ENCODE peak calls at places on chromosomes 2 and 18, in ten cellular contexts. One of them, this sample, is unnamed.

GRCh38 chr2:2075866-2076265 is 255.2 kb downstream of the MYT1L start:
- DNase-seq in stimulated activated CD8-positive, alpha-beta memory T cell treated with anti-CD3 and anti-CD28 coated beads, Interleukin-15, amount 100 ng/mL, for 24 hours: no peak
- DNase-seq in NAMALWA: no peak
- DNase-seq in left ventricle myocardium superior: no peak
- DNase-seq in OCI-M1: no peak
- DNase-seq in fibroblast of lung: no peak
- DNase-seq in effector CD4-positive, alpha-beta T cell: no peak
- DNase-seq in ELR: no peak
- DNase-seq in RPMI7951: no peak
- DNase-seq in caudate nucleus: no peak
- DNase-seq in this sample: no peak

GRCh38 chr2:204570449-204570848 is 25.2 kb downstream of the PARD3B start:
- DNase-seq in stimulated activated CD8-positive, alpha-beta memory T cell treated with anti-CD3 and anti-CD28 coated beads, Interleukin-15, amount 100 ng/mL, for 24 hours: no peak
- DNase-seq in NAMALWA: no peak
- DNase-seq in left ventricle myocardium superior: no peak
- DNase-seq in OCI-M1: no peak
- DNase-seq in fibroblast of lung: no peak
- DNase-seq in effector CD4-positive, alpha-beta T cell: no peak
- DNase-seq in ELR: no peak
- DNase-seq in RPMI7951: no peak
- DNase-seq in caudate nucleus: no peak
- DNase-seq in this sample: no peak

GRCh38 chr18:63179422-63179821 is 140.1 kb downstream of the BCL2 start:
- DNase-seq in stimulated activated CD8-positive, alpha-beta memory T cell treated with anti-CD3 and anti-CD28 coated beads, Interleukin-15, amount 100 ng/mL, for 24 hours: no peak
- DNase-seq in NAMALWA: no peak
- DNase-seq in left ventricle myocardium superior: no peak
- DNase-seq in OCI-M1: no peak
- DNase-seq in fibroblast of lung: no peak
- DNase-seq in effector CD4-positive, alpha-beta T cell: no peak
- DNase-seq in ELR: no peak
- DNase-seq in RPMI7951: no peak
- DNase-seq in caudate nucleus: no peak
- DNase-seq in this sample: no peak

GRCh38 chr2:143181494-143181893 is 52.3 kb downstream of the ARHGAP15 start:
- DNase-seq in stimulated activated CD8-positive, alpha-beta memory T cell treated with anti-CD3 and anti-CD28 coated beads, Interleukin-15, amount 100 ng/mL, for 24 hours: no peak
- DNase-seq in NAMALWA: no peak
- DNase-seq in left ventricle myocardium superior: no peak
- DNase-seq in OCI-M1: no peak
- DNase-seq in fibroblast of lung: no peak
- DNase-seq in effector CD4-positive, alpha-beta T cell: no peak
- DNase-seq in ELR: no peak
- DNase-seq in RPMI7951: no peak
- DNase-seq in caudate nucleus: no peak
- DNase-seq in this sample: no peak

GRCh38 chr2:55771612-55772011 is 78.0 kb upstream of the PNPT1 start:
- DNase-seq in stimulated activated CD8-positive, alpha-beta memory T cell treated with anti-CD3 and anti-CD28 coated beads, Interleukin-15, amount 100 ng/mL, for 24 hours: no peak
- DNase-seq in NAMALWA: peak; percentile 44
- DNase-seq in left ventricle myocardium superior: no peak
- DNase-seq in OCI-M1: peak; percentile 37
- DNase-seq in fibroblast of lung: peak; percentile 43
- DNase-seq in effector CD4-positive, alpha-beta T cell: no peak
- DNase-seq in ELR: peak; percentile 78
- DNase-seq in RPMI7951: peak; percentile 32
- DNase-seq in caudate nucleus: no peak
- DNase-seq in this sample: no peak

GRCh38 chr2:190053426-190053825 is 9.1 kb downstream of the MSTN start:
- DNase-seq in stimulated activated CD8-positive, alpha-beta memory T cell treated with anti-CD3 and anti-CD28 coated beads, Interleukin-15, amount 100 ng/mL, for 24 hours: no peak
- DNase-seq in NAMALWA: no peak
- DNase-seq in left ventricle myocardium superior: no peak
- DNase-seq in OCI-M1: no peak
- DNase-seq in fibroblast of lung: no peak
- DNase-seq in effector CD4-positive, alpha-beta T cell: no peak
- DNase-seq in ELR: no peak
- DNase-seq in RPMI7951: no peak
- DNase-seq in caudate nucleus: no peak
- DNase-seq in this sample: no peak

GRCh38 chr2:162890690-162891311 is 52.2 kb upstream of the KCNH7 start:
- DNase-seq in stimulated activated CD8-positive, alpha-beta memory T cell treated with anti-CD3 and anti-CD28 coated beads, Interleukin-15, amount 100 ng/mL, for 24 hours: no peak
- DNase-seq in NAMALWA: peak; percentile 75
- DNase-seq in left ventricle myocardium superior: no peak
- DNase-seq in OCI-M1: peak; percentile 89
- DNase-seq in fibroblast of lung: peak; percentile 67
- DNase-seq in effector CD4-positive, alpha-beta T cell: no peak
- DNase-seq in ELR: peak; percentile 83
- DNase-seq in RPMI7951: peak; percentile 62
- DNase-seq in caudate nucleus: no peak
- DNase-seq in this sample: no peak

GRCh38 chr2:173943139-173943538 is 22.0 kb downstream of the SP3 start:
- DNase-seq in stimulated activated CD8-positive, alpha-beta memory T cell treated with anti-CD3 and anti-CD28 coated beads, Interleukin-15, amount 100 ng/mL, for 24 hours: no peak
- DNase-seq in NAMALWA: no peak
- DNase-seq in left ventricle myocardium superior: no peak
- DNase-seq in OCI-M1: no peak
- DNase-seq in fibroblast of lung: peak; percentile 49
- DNase-seq in effector CD4-positive, alpha-beta T cell: no peak
- DNase-seq in ELR: peak; percentile 63
- DNase-seq in RPMI7951: no peak
- DNase-seq in caudate nucleus: no peak
- DNase-seq in this sample: no peak

GRCh38 chr2:3612639-3613523 is 18.0 kb downstream of the COLEC11 start:
- DNase-seq in stimulated activated CD8-positive, alpha-beta memory T cell treated with anti-CD3 and anti-CD28 coated beads, Interleukin-15, amount 100 ng/mL, for 24 hours: no peak
- DNase-seq in NAMALWA: no peak
- DNase-seq in left ventricle myocardium superior: no peak
- DNase-seq in OCI-M1: no peak
- DNase-seq in fibroblast of lung: no peak
- DNase-seq in effector CD4-positive, alpha-beta T cell: no peak
- DNase-seq in ELR: no peak
- DNase-seq in RPMI7951: no peak
- DNase-seq in caudate nucleus: no peak
- DNase-seq in this sample: no peak

GRCh38 chr2:204315236-204315662 is 230.0 kb upstream of the PARD3B start:
- DNase-seq in stimulated activated CD8-positive, alpha-beta memory T cell treated with anti-CD3 and anti-CD28 coated beads, Interleukin-15, amount 100 ng/mL, for 24 hours: no peak
- DNase-seq in NAMALWA: no peak
- DNase-seq in left ventricle myocardium superior: no peak
- DNase-seq in OCI-M1: no peak
- DNase-seq in fibroblast of lung: peak; percentile 84
- DNase-seq in effector CD4-positive, alpha-beta T cell: no peak
- DNase-seq in ELR: no peak
- DNase-seq in RPMI7951: peak; percentile 64
- DNase-seq in caudate nucleus: no peak
- DNase-seq in this sample: no peak

GRCh38 chr2:143261986-143262784 is 133.0 kb downstream of the ARHGAP15 start:
- DNase-seq in stimulated activated CD8-positive, alpha-beta memory T cell treated with anti-CD3 and anti-CD28 coated beads, Interleukin-15, amount 100 ng/mL, for 24 hours: no peak
- DNase-seq in NAMALWA: peak; percentile 73
- DNase-seq in left ventricle myocardium superior: no peak
- DNase-seq in OCI-M1: no peak
- DNase-seq in fibroblast of lung: peak; percentile 4
- DNase-seq in effector CD4-positive, alpha-beta T cell: peak; percentile 36
- DNase-seq in ELR: no peak
- DNase-seq in RPMI7951: no peak
- DNase-seq in caudate nucleus: no peak
- DNase-seq in this sample: peak; percentile 48

GRCh38 chr2:113240150-113240914 is 38.4 kb downstream of the PAX8 start:
- DNase-seq in stimulated activated CD8-positive, alpha-beta memory T cell treated with anti-CD3 and anti-CD28 coated beads, Interleukin-15, amount 100 ng/mL, for 24 hours: no peak
- DNase-seq in NAMALWA: no peak
- DNase-seq in left ventricle myocardium superior: peak; percentile 95
- DNase-seq in OCI-M1: peak; percentile 53
- DNase-seq in fibroblast of lung: peak; percentile 94
- DNase-seq in effector CD4-positive, alpha-beta T cell: no peak
- DNase-seq in ELR: peak; percentile 77
- DNase-seq in RPMI7951: peak; percentile 98
- DNase-seq in caudate nucleus: peak; percentile 55
- DNase-seq in this sample: peak; percentile 81

GRCh38 chr2:13821255-13821880 is 811.1 kb upstream of the LRATD1 start:
- DNase-seq in stimulated activated CD8-positive, alpha-beta memory T cell treated with anti-CD3 and anti-CD28 coated beads, Interleukin-15, amount 100 ng/mL, for 24 hours: no peak
- DNase-seq in NAMALWA: no peak
- DNase-seq in left ventricle myocardium superior: no peak
- DNase-seq in OCI-M1: no peak
- DNase-seq in fibroblast of lung: peak; percentile 97
- DNase-seq in effector CD4-positive, alpha-beta T cell: no peak
- DNase-seq in ELR: peak; percentile 90
- DNase-seq in RPMI7951: peak; percentile 0
- DNase-seq in caudate nucleus: no peak
- DNase-seq in this sample: no peak

GRCh38 chr18:13585379-13586153 is 140.8 kb downstream of the FAM210A start:
- DNase-seq in stimulated activated CD8-positive, alpha-beta memory T cell treated with anti-CD3 and anti-CD28 coated beads, Interleukin-15, amount 100 ng/mL, for 24 hours: no peak
- DNase-seq in NAMALWA: peak; percentile 45
- DNase-seq in left ventricle myocardium superior: no peak
- DNase-seq in OCI-M1: no peak
- DNase-seq in fibroblast of lung: no peak
- DNase-seq in effector CD4-positive, alpha-beta T cell: no peak
- DNase-seq in ELR: no peak
- DNase-seq in RPMI7951: no peak
- DNase-seq in caudate nucleus: no peak
- DNase-seq in this sample: no peak

GRCh38 chr18:10660485-10660884 is 134.7 kb downstream of the NAPG start:
- DNase-seq in stimulated activated CD8-positive, alpha-beta memory T cell treated with anti-CD3 and anti-CD28 coated beads, Interleukin-15, amount 100 ng/mL, for 24 hours: no peak
- DNase-seq in NAMALWA: peak; percentile 67
- DNase-seq in left ventricle myocardium superior: peak; percentile 32
- DNase-seq in OCI-M1: no peak
- DNase-seq in fibroblast of lung: peak; percentile 30
- DNase-seq in effector CD4-positive, alpha-beta T cell: no peak
- DNase-seq in ELR: peak; percentile 1
- DNase-seq in RPMI7951: peak; percentile 33
- DNase-seq in caudate nucleus: no peak
- DNase-seq in this sample: no peak

GRCh38 chr2:200728630-200729029 is 83.1 kb upstream of the BZW1 start:
- DNase-seq in stimulated activated CD8-positive, alpha-beta memory T cell treated with anti-CD3 and anti-CD28 coated beads, Interleukin-15, amount 100 ng/mL, for 24 hours: no peak
- DNase-seq in NAMALWA: no peak
- DNase-seq in left ventricle myocardium superior: no peak
- DNase-seq in OCI-M1: peak; percentile 42
- DNase-seq in fibroblast of lung: peak; percentile 18
- DNase-seq in effector CD4-positive, alpha-beta T cell: no peak
- DNase-seq in ELR: no peak
- DNase-seq in RPMI7951: peak; percentile 30
- DNase-seq in caudate nucleus: no peak
- DNase-seq in this sample: no peak

GRCh38 chr2:218284106-218284811 is 8.0 kb downstream of the TMBIM1 start:
- DNase-seq in stimulated activated CD8-positive, alpha-beta memory T cell treated with anti-CD3 and anti-CD28 coated beads, Interleukin-15, amount 100 ng/mL, for 24 hours: no peak
- DNase-seq in NAMALWA: no peak
- DNase-seq in left ventricle myocardium superior: peak; percentile 48
- DNase-seq in OCI-M1: peak; percentile 20
- DNase-seq in fibroblast of lung: peak; percentile 82
- DNase-seq in effector CD4-positive, alpha-beta T cell: peak; percentile 47
- DNase-seq in ELR: peak; percentile 87
- DNase-seq in RPMI7951: peak; percentile 73
- DNase-seq in caudate nucleus: no peak
- DNase-seq in this sample: no peak

GRCh38 chr18:33844232-33844631 is 266.2 kb downstream of the ASXL3 start:
- DNase-seq in stimulated activated CD8-positive, alpha-beta memory T cell treated with anti-CD3 and anti-CD28 coated beads, Interleukin-15, amount 100 ng/mL, for 24 hours: no peak
- DNase-seq in NAMALWA: no peak
- DNase-seq in left ventricle myocardium superior: no peak
- DNase-seq in OCI-M1: no peak
- DNase-seq in fibroblast of lung: no peak
- DNase-seq in effector CD4-positive, alpha-beta T cell: no peak
- DNase-seq in ELR: no peak
- DNase-seq in RPMI7951: no peak
- DNase-seq in caudate nucleus: no peak
- DNase-seq in this sample: no peak

GRCh38 chr18:79105455-79105854 is 36.3 kb downstream of the ATP9B start:
- DNase-seq in stimulated activated CD8-positive, alpha-beta memory T cell treated with anti-CD3 and anti-CD28 coated beads, Interleukin-15, amount 100 ng/mL, for 24 hours: no peak
- DNase-seq in NAMALWA: no peak
- DNase-seq in left ventricle myocardium superior: no peak
- DNase-seq in OCI-M1: no peak
- DNase-seq in fibroblast of lung: no peak
- DNase-seq in effector CD4-positive, alpha-beta T cell: no peak
- DNase-seq in ELR: no peak
- DNase-seq in RPMI7951: no peak
- DNase-seq in caudate nucleus: no peak
- DNase-seq in this sample: no peak

GRCh38 chr18:57803119-57803969 is at the start of gene ATP8B1:
- DNase-seq in stimulated activated CD8-positive, alpha-beta memory T cell treated with anti-CD3 and anti-CD28 coated beads, Interleukin-15, amount 100 ng/mL, for 24 hours: no peak
- DNase-seq in NAMALWA: no peak
- DNase-seq in left ventricle myocardium superior: peak; percentile 88
- DNase-seq in OCI-M1: no peak
- DNase-seq in fibroblast of lung: peak; percentile 79
- DNase-seq in effector CD4-positive, alpha-beta T cell: no peak
- DNase-seq in ELR: peak; percentile 82
- DNase-seq in RPMI7951: peak; percentile 59
- DNase-seq in caudate nucleus: no peak
- DNase-seq in this sample: peak; percentile 96

GRCh38 chr18:69557246-69557781 is 156.6 kb downstream of the DOK6 start:
- DNase-seq in stimulated activated CD8-positive, alpha-beta memory T cell treated with anti-CD3 and anti-CD28 coated beads, Interleukin-15, amount 100 ng/mL, for 24 hours: no peak
- DNase-seq in NAMALWA: no peak
- DNase-seq in left ventricle myocardium superior: no peak
- DNase-seq in OCI-M1: no peak
- DNase-seq in fibroblast of lung: no peak
- DNase-seq in effector CD4-positive, alpha-beta T cell: no peak
- DNase-seq in ELR: no peak
- DNase-seq in RPMI7951: no peak
- DNase-seq in caudate nucleus: no peak
- DNase-seq in this sample: no peak

GRCh38 chr2:161032635-161033034 is 127.6 kb upstream of the TANK start:
- DNase-seq in stimulated activated CD8-positive, alpha-beta memory T cell treated with anti-CD3 and anti-CD28 coated beads, Interleukin-15, amount 100 ng/mL, for 24 hours: no peak
- DNase-seq in NAMALWA: no peak
- DNase-seq in left ventricle myocardium superior: no peak
- DNase-seq in OCI-M1: no peak
- DNase-seq in fibroblast of lung: no peak
- DNase-seq in effector CD4-positive, alpha-beta T cell: no peak
- DNase-seq in ELR: no peak
- DNase-seq in RPMI7951: no peak
- DNase-seq in caudate nucleus: no peak
- DNase-seq in this sample: no peak

GRCh38 chr18:50458366-50458765 is 83.5 kb downstream of the SKA1 start:
- DNase-seq in stimulated activated CD8-positive, alpha-beta memory T cell treated with anti-CD3 and anti-CD28 coated beads, Interleukin-15, amount 100 ng/mL, for 24 hours: no peak
- DNase-seq in NAMALWA: no peak
- DNase-seq in left ventricle myocardium superior: no peak
- DNase-seq in OCI-M1: no peak
- DNase-seq in fibroblast of lung: no peak
- DNase-seq in effector CD4-positive, alpha-beta T cell: no peak
- DNase-seq in ELR: no peak
- DNase-seq in RPMI7951: no peak
- DNase-seq in caudate nucleus: no peak
- DNase-seq in this sample: no peak

GRCh38 chr2:157838442-157839161 is 37.5 kb downstream of the ACVR1 start:
- DNase-seq in stimulated activated CD8-positive, alpha-beta memory T cell treated with anti-CD3 and anti-CD28 coated beads, Interleukin-15, amount 100 ng/mL, for 24 hours: no peak
- DNase-seq in NAMALWA: no peak
- DNase-seq in left ventricle myocardium superior: peak; percentile 44
- DNase-seq in OCI-M1: peak; percentile 89
- DNase-seq in fibroblast of lung: peak; percentile 88
- DNase-seq in effector CD4-positive, alpha-beta T cell: no peak
- DNase-seq in ELR: peak; percentile 85
- DNase-seq in RPMI7951: peak; percentile 87
- DNase-seq in caudate nucleus: peak; percentile 3
- DNase-seq in this sample: no peak

GRCh38 chr2:57177176-57177575 is 869.4 kb upstream of the VRK2 start:
- DNase-seq in stimulated activated CD8-positive, alpha-beta memory T cell treated with anti-CD3 and anti-CD28 coated beads, Interleukin-15, amount 100 ng/mL, for 24 hours: no peak
- DNase-seq in NAMALWA: no peak
- DNase-seq in left ventricle myocardium superior: no peak
- DNase-seq in OCI-M1: no peak
- DNase-seq in fibroblast of lung: no peak
- DNase-seq in effector CD4-positive, alpha-beta T cell: no peak
- DNase-seq in ELR: no peak
- DNase-seq in RPMI7951: no peak
- DNase-seq in caudate nucleus: no peak
- DNase-seq in this sample: no peak

GRCh38 chr2:158795110-158795924 is at the start of gene DAPL1:
- DNase-seq in stimulated activated CD8-positive, alpha-beta memory T cell treated with anti-CD3 and anti-CD28 coated beads, Interleukin-15, amount 100 ng/mL, for 24 hours: no peak
- DNase-seq in NAMALWA: no peak
- DNase-seq in left ventricle myocardium superior: no peak
- DNase-seq in OCI-M1: no peak
- DNase-seq in fibroblast of lung: no peak
- DNase-seq in effector CD4-positive, alpha-beta T cell: no peak
- DNase-seq in ELR: no peak
- DNase-seq in RPMI7951: peak; percentile 21
- DNase-seq in caudate nucleus: no peak
- DNase-seq in this sample: no peak

GRCh38 chr2:37456479-37456878 is 112.0 kb downstream of the QPCT start:
- DNase-seq in stimulated activated CD8-positive, alpha-beta memory T cell treated with anti-CD3 and anti-CD28 coated beads, Interleukin-15, amount 100 ng/mL, for 24 hours: no peak
- DNase-seq in NAMALWA: no peak
- DNase-seq in left ventricle myocardium superior: no peak
- DNase-seq in OCI-M1: no peak
- DNase-seq in fibroblast of lung: no peak
- DNase-seq in effector CD4-positive, alpha-beta T cell: peak; percentile 13
- DNase-seq in ELR: no peak
- DNase-seq in RPMI7951: peak; percentile 50
- DNase-seq in caudate nucleus: no peak
- DNase-seq in this sample: no peak

GRCh38 chr2:127182626-127183458 is 37.3 kb downstream of the CYP27C1 start:
- DNase-seq in stimulated activated CD8-positive, alpha-beta memory T cell treated with anti-CD3 and anti-CD28 coated beads, Interleukin-15, amount 100 ng/mL, for 24 hours: no peak
- DNase-seq in NAMALWA: no peak
- DNase-seq in left ventricle myocardium superior: no peak
- DNase-seq in OCI-M1: peak; percentile 4
- DNase-seq in fibroblast of lung: no peak
- DNase-seq in effector CD4-positive, alpha-beta T cell: no peak
- DNase-seq in ELR: no peak
- DNase-seq in RPMI7951: no peak
- DNase-seq in caudate nucleus: no peak
- DNase-seq in this sample: no peak

This sample was measured in lower lobe of right lung.